ENCODE peak calls at places on chromosome 21, in nine cellular contexts. One of them, this sample, is unnamed.

GRCh38 chr21:41542727-41543126 is 34.8 kb upstream of the TMPRSS2 start:
- DNase-seq in pancreas: no peak
- DNase-seq in epithelial cell of esophagus: no peak
- DNase-seq in GM12865: no peak
- DNase-seq in tibial artery: no peak
- DNase-seq in GM23248: no peak
- DNase-seq in heart left ventricle: no peak
- DNase-seq in psoas muscle: no peak
- DNase-seq in fibroblast of lung: no peak
- DNase-seq in this sample: no peak

GRCh38 chr21:44650973-44651675 is 3.3 kb downstream of the KRTAP12-4 start:
- DNase-seq in fibroblast of lung: no peak
- DNase-seq in psoas muscle: no peak
- DNase-seq in tibial artery: no peak
- DNase-seq in GM12865: no peak
- DNase-seq in pancreas: no peak
- DNase-seq in heart left ventricle: no peak
- DNase-seq in GM23248: no peak
- DNase-seq in epithelial cell of esophagus: no peak
- DNase-seq in this sample: no peak

GRCh38 chr21:44329086-44329889 is 9.9 kb downstream of the CFAP410 start:
- DNase-seq in GM23248: peak; percentile 22
- DNase-seq in epithelial cell of esophagus: no peak
- DNase-seq in GM12865: no peak
- DNase-seq in fibroblast of lung: no peak
- DNase-seq in pancreas: no peak
- DNase-seq in heart left ventricle: no peak
- DNase-seq in psoas muscle: no peak
- DNase-seq in tibial artery: no peak
- DNase-seq in this sample: no peak

GRCh38 chr21:29938968-29939858 is 583 bp downstream of the GRIK1 start:
- DNase-seq in pancreas: no peak
- DNase-seq in epithelial cell of esophagus: peak; percentile 5
- DNase-seq in psoas muscle: no peak
- DNase-seq in GM12865: no peak
- DNase-seq in tibial artery: no peak
- DNase-seq in fibroblast of lung: peak; percentile 18
- DNase-seq in GM23248: peak; percentile 20
- DNase-seq in heart left ventricle: no peak
- DNase-seq in this sample: no peak

GRCh38 chr21:32797679-32798078 is 26.1 kb upstream of the PAXBP1 start:
- DNase-seq in fibroblast of lung: no peak
- DNase-seq in tibial artery: no peak
- DNase-seq in epithelial cell of esophagus: no peak
- DNase-seq in psoas muscle: no peak
- DNase-seq in GM23248: no peak
- DNase-seq in pancreas: no peak
- DNase-seq in heart left ventricle: no peak
- DNase-seq in GM12865: no peak
- DNase-seq in this sample: no peak

GRCh38 chr21:43986544-43987451 is 25.3 kb upstream of the TRAPPC10 start:
- DNase-seq in psoas muscle: no peak
- DNase-seq in fibroblast of lung: no peak
- DNase-seq in epithelial cell of esophagus: peak; percentile 29
- DNase-seq in GM23248: no peak
- DNase-seq in heart left ventricle: no peak
- DNase-seq in GM12865: no peak
- DNase-seq in tibial artery: no peak
- DNase-seq in pancreas: no peak
- DNase-seq in this sample: no peak

GRCh38 chr21:34886554-34887385 is 162.3 kb downstream of the RUNX1 start:
- DNase-seq in epithelial cell of esophagus: peak; percentile 23
- DNase-seq in GM23248: peak; percentile 50
- DNase-seq in psoas muscle: peak; percentile 35
- DNase-seq in fibroblast of lung: peak; percentile 45
- DNase-seq in tibial artery: no peak
- DNase-seq in GM12865: peak; percentile 39
- DNase-seq in heart left ventricle: no peak
- DNase-seq in pancreas: no peak
- DNase-seq in this sample: no peak

GRCh38 chr21:27333091-27333490 is 366.2 kb upstream of the ADAMTS5 start:
- DNase-seq in psoas muscle: no peak
- DNase-seq in pancreas: no peak
- DNase-seq in epithelial cell of esophagus: no peak
- DNase-seq in fibroblast of lung: no peak
- DNase-seq in GM12865: no peak
- DNase-seq in heart left ventricle: no peak
- DNase-seq in tibial artery: no peak
- DNase-seq in GM23248: no peak
- DNase-seq in this sample: no peak

GRCh38 chr21:36575306-36575705 is 95.4 kb upstream of the CLDN14 start:
- DNase-seq in psoas muscle: no peak
- DNase-seq in GM12865: no peak
- DNase-seq in tibial artery: no peak
- DNase-seq in heart left ventricle: no peak
- DNase-seq in pancreas: no peak
- DNase-seq in GM23248: no peak
- DNase-seq in fibroblast of lung: no peak
- DNase-seq in epithelial cell of esophagus: no peak
- DNase-seq in this sample: no peak

GRCh38 chr21:39754811-39755210 is 9.8 kb downstream of the IGSF5 start:
- DNase-seq in GM12865: no peak
- DNase-seq in pancreas: no peak
- DNase-seq in epithelial cell of esophagus: no peak
- DNase-seq in tibial artery: no peak
- DNase-seq in fibroblast of lung: no peak
- DNase-seq in GM23248: no peak
- DNase-seq in psoas muscle: no peak
- DNase-seq in heart left ventricle: no peak
- DNase-seq in this sample: no peak

DNA sequence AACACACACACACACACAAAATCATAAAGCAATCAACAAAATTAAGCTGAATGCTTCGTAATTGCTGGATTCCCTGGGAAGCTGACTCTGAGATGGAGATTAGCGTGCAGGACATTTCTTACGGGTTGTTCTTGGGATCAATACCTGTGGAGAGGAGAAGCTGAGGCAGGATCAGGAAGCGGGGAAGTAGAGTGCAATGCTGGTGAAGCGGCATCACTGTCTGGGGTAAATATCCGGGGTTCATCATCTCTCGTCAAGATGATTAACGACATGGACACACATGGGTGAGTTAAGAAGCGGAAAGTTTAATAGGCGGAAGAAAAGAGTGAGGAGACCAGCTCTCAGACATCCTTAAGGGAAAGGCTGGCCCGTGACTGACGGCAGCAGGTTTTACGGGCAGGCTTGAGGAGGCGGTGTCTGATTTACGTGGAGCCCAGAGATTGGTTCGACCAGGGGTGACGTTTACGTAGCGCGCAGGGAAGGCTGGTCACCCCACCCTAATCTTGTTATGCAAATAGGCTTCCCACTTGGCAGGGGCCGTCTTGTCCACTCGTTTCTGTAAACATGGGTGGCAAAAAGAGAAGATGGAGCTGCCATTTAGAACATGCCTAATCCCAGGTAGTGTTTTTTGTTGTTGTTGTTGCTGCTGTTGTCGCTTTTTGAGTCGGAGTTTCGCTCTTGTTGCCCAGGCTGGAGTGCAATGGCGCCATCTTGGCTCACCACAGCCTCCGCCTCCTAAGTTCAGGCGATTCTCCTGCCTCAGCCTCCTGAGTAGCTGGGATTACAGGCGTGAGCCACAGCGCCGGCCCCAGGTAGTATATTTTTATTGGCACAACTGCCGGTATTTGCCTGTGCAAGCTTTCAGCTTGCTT is 135.6 kb upstream of the KCNJ15 start:
- DNase-seq in fibroblast of lung: no peak
- DNase-seq in pancreas: no peak
- DNase-seq in epithelial cell of esophagus: no peak
- DNase-seq in psoas muscle: no peak
- DNase-seq in heart left ventricle: no peak
- DNase-seq in tibial artery: no peak
- DNase-seq in GM12865: no peak
- DNase-seq in GM23248: no peak
- DNase-seq in this sample: no peak
- H3K4me3 ChIP-seq in fibroblast of lung: no peak overlapping the region
- H3K4me3 ChIP-seq in pancreas: no peak overlapping the region
- H3K4me3 ChIP-seq in epithelial cell of esophagus: no peak overlapping the region
- H3K4me3 ChIP-seq in psoas muscle: no peak overlapping the region
- H3K4me3 ChIP-seq in heart left ventricle: no peak overlapping the region
- H3K4me3 ChIP-seq in tibial artery: no peak overlapping the region
- H3K4me3 ChIP-seq in GM12865: no peak overlapping the region
- H3K4me3 ChIP-seq in GM23248: no peak overlapping the region
- H3K4me3 ChIP-seq in this sample: no peak overlapping the region

GRCh38 chr21:42724226-42724920 is 71.0 kb downstream of the PDE9A start:
- DNase-seq in psoas muscle: no peak
- DNase-seq in epithelial cell of esophagus: peak; percentile 59
- DNase-seq in GM23248: peak; percentile 90
- DNase-seq in heart left ventricle: no peak
- DNase-seq in pancreas: no peak
- DNase-seq in GM12865: no peak
- DNase-seq in fibroblast of lung: peak; percentile 91
- DNase-seq in tibial artery: no peak
- DNase-seq in this sample: peak; percentile 85
- H3K4me3 ChIP-seq in psoas muscle: no peak overlapping the region
- H3K4me3 ChIP-seq in epithelial cell of esophagus: no peak overlapping the region
- H3K4me3 ChIP-seq in GM23248: peak overlapping the region; percentile 3
- H3K4me3 ChIP-seq in heart left ventricle: no peak overlapping the region
- H3K4me3 ChIP-seq in pancreas: no peak overlapping the region
- H3K4me3 ChIP-seq in GM12865: no peak overlapping the region
- H3K4me3 ChIP-seq in fibroblast of lung: no peak overlapping the region
- H3K4me3 ChIP-seq in tibial artery: no peak overlapping the region
- H3K4me3 ChIP-seq in this sample: no peak overlapping the region

GRCh38 chr21:15730484-15731242 is 881 bp downstream of the USP25 start:
- DNase-seq in psoas muscle: no peak
- DNase-seq in epithelial cell of esophagus: peak; percentile 24
- DNase-seq in tibial artery: no peak
- DNase-seq in GM23248: peak; percentile 12
- DNase-seq in fibroblast of lung: peak; percentile 16
- DNase-seq in pancreas: no peak
- DNase-seq in GM12865: peak; percentile 25
- DNase-seq in heart left ventricle: no peak
- DNase-seq in this sample: no peak

GRCh38 chr21:15732996-15733329 is 3.2 kb downstream of the USP25 start:
- DNase-seq in tibial artery: no peak
- DNase-seq in pancreas: no peak
- DNase-seq in GM12865: no peak
- DNase-seq in psoas muscle: no peak
- DNase-seq in GM23248: no peak
- DNase-seq in heart left ventricle: no peak
- DNase-seq in fibroblast of lung: no peak
- DNase-seq in epithelial cell of esophagus: no peak
- DNase-seq in this sample: no peak

GRCh38 chr21:15731243-15731613 is 1.4 kb downstream of the USP25 start:
- DNase-seq in heart left ventricle: no peak
- DNase-seq in fibroblast of lung: peak; percentile 30
- DNase-seq in psoas muscle: no peak
- DNase-seq in pancreas: no peak
- DNase-seq in epithelial cell of esophagus: peak; percentile 70
- DNase-seq in tibial artery: no peak
- DNase-seq in GM12865: peak; percentile 11
- DNase-seq in GM23248: peak; percentile 32
- DNase-seq in this sample: no peak

GRCh38 chr21:15729674-15730483 is at the start of gene USP25:
- DNase-seq in tibial artery: peak; percentile 95
- DNase-seq in fibroblast of lung: peak; percentile 77
- DNase-seq in psoas muscle: peak; percentile 93
- DNase-seq in GM23248: peak; percentile 87
- DNase-seq in GM12865: peak; percentile 91
- DNase-seq in heart left ventricle: peak; percentile 94
- DNase-seq in epithelial cell of esophagus: peak; percentile 86
- DNase-seq in pancreas: peak; percentile 90
- DNase-seq in this sample: peak; percentile 15

DNA sequence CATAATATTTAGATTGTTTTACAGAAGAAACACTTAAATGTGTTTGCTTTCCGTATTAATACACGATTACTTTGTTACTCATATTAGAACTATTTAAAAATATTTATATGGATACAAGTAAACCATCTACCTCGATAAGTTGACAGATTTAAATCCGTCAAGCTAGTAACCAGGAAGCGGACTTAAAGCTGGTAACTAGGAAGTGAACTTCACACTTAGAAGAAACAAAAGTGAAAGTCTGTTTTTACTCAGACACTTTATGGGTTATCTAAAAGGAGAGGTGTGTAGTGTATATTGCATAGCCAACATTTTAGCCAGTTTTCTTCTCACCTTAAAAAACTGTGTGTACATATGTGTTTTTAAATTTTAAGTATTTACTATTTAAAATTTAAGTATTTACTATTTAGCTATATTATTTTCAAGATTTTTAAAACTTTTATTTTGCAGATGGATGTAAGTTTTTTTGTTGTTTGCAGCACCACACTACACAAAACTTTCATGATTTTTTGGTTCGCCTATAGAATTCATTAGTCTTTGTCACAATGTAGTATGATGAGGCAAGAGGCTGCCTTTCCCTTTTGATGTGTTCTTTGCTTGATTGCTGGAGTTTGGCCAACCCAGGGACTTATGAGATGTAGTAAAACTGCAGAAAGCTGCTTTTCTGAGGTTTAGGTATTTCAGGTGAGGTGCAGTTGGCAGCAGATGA is 2.7 kb downstream of the USP25 start:
- DNase-seq in GM23248: peak; percentile 24
- DNase-seq in heart left ventricle: no peak
- DNase-seq in GM12865: peak; percentile 81
- DNase-seq in tibial artery: no peak
- DNase-seq in pancreas: no peak
- DNase-seq in psoas muscle: no peak
- DNase-seq in fibroblast of lung: peak; percentile 65
- DNase-seq in epithelial cell of esophagus: peak; percentile 63
- DNase-seq in this sample: no peak
- H3K4me3 ChIP-seq in GM23248: peak overlapping the region; percentile 99
- H3K4me3 ChIP-seq in heart left ventricle: peak overlapping the region; percentile 77
- H3K4me3 ChIP-seq in GM12865: peak overlapping the region; percentile 70
- H3K4me3 ChIP-seq in tibial artery: peak overlapping the region; percentile 96
- H3K4me3 ChIP-seq in pancreas: no peak overlapping the region
- H3K4me3 ChIP-seq in psoas muscle: peak overlapping the region; percentile 93
- H3K4me3 ChIP-seq in fibroblast of lung: no peak overlapping the region
- H3K4me3 ChIP-seq in epithelial cell of esophagus: peak overlapping the region; percentile 81
- H3K4me3 ChIP-seq in this sample: peak overlapping the region; percentile 73

GRCh38 chr21:21200939-21201610 is 202.9 kb downstream of the NCAM2 start:
- DNase-seq in pancreas: no peak
- DNase-seq in heart left ventricle: no peak
- DNase-seq in epithelial cell of esophagus: no peak
- DNase-seq in GM12865: no peak
- DNase-seq in psoas muscle: no peak
- DNase-seq in fibroblast of lung: peak; percentile 64
- DNase-seq in tibial artery: no peak
- DNase-seq in GM23248: peak; percentile 50
- DNase-seq in this sample: no peak
- H3K4me3 ChIP-seq in pancreas: no peak overlapping the region
- H3K4me3 ChIP-seq in heart left ventricle: peak overlapping the region; percentile 37
- H3K4me3 ChIP-seq in epithelial cell of esophagus: no peak overlapping the region
- H3K4me3 ChIP-seq in GM12865: no peak overlapping the region
- H3K4me3 ChIP-seq in psoas muscle: peak overlapping the region; percentile 1
- H3K4me3 ChIP-seq in fibroblast of lung: no peak overlapping the region
- H3K4me3 ChIP-seq in tibial artery: no peak overlapping the region
- H3K4me3 ChIP-seq in GM23248: peak overlapping the region; percentile 56
- H3K4me3 ChIP-seq in this sample: no peak overlapping the region

GRCh38 chr21:45985471-45986315 is 4.1 kb downstream of the COL6A1 start:
- DNase-seq in GM12865: no peak
- DNase-seq in psoas muscle: no peak
- DNase-seq in GM23248: peak; percentile 9
- DNase-seq in epithelial cell of esophagus: no peak
- DNase-seq in pancreas: no peak
- DNase-seq in fibroblast of lung: no peak
- DNase-seq in tibial artery: peak; percentile 67
- DNase-seq in heart left ventricle: peak; percentile 17
- DNase-seq in this sample: no peak
- H3K4me3 ChIP-seq in GM12865: no peak overlapping the region
- H3K4me3 ChIP-seq in psoas muscle: no peak overlapping the region
- H3K4me3 ChIP-seq in GM23248: no peak overlapping the region
- H3K4me3 ChIP-seq in epithelial cell of esophagus: no peak overlapping the region
- H3K4me3 ChIP-seq in pancreas: no peak overlapping the region
- H3K4me3 ChIP-seq in fibroblast of lung: peak overlapping the region; percentile 14
- H3K4me3 ChIP-seq in tibial artery: no peak overlapping the region
- H3K4me3 ChIP-seq in heart left ventricle: no peak overlapping the region
- H3K4me3 ChIP-seq in this sample: peak overlapping the region; percentile 11

This sample was measured in skeletal muscle cell.